ENCODE peak calls at places on chromosomes 1 and 21, in four cellular contexts. Z is IMR-90, A is H9, H is neuronal stem cell. D is an unnamed sample.
A peak's percentile ranks its signal among the peaks of the same experiment; 100 is the strongest.

GRCh38 chr1:206445116-206445515 is 25.2 kb upstream of the IKBKE start:
- DNase-seq in Z (peak; percentile 71), A (no peak), H (no peak), D (no peak)

GRCh38 chr1:19034721-19035120 is 78.2 kb upstream of the IFFO2 start:
- DNase-seq in Z (no peak), A (no peak), H (no peak), D (no peak)

GRCh38 chr1:177620636-177621190 is 349.1 kb downstream of the SEC16B start:
- DNase-seq in Z (peak; percentile 3), A (no peak), H (no peak), D (no peak)

GRCh38 chr1:96515925-96516324 is 205.7 kb upstream of the PTBP2 start:
- DNase-seq in Z (no peak), A (no peak), H (no peak), D (no peak)

GRCh38 chr1:85343213-85343611 is 66.8 kb upstream of the BCL10 start:
- DNase-seq in Z (no peak), A (no peak), H (no peak), D (no peak)

GRCh38 chr1:231636157-231636556 is 9.6 kb downstream of the DISC1 start:
- DNase-seq in Z (peak; percentile 80), A (no peak), H (no peak), D (no peak)

GRCh38 chr1:228148971-228149340 is 774 bp upstream of the GJC2 start:
- DNase-seq in Z (no peak), A (no peak), H (no peak), D (no peak)

GRCh38 chr1:30778979-30779293 is 21.4 kb upstream of the LAPTM5 start:
- DNase-seq in Z (no peak), A (no peak), H (no peak), D (no peak)

GRCh38 chr1:40890771-40891170 is 28.6 kb upstream of the CITED4 start:
- DNase-seq in Z (no peak), A (no peak), H (no peak), D (no peak)

GRCh38 chr1:243718893-243719292 is 131.2 kb downstream of the AKT3 start:
- DNase-seq in Z (peak; percentile 85), A (no peak), H (no peak), D (no peak)

GRCh38 chr1:79293611-79294010 is 287.1 kb upstream of the ADGRL4 start:
- DNase-seq in Z (peak; percentile 37), A (no peak), H (no peak), D (no peak)

GRCh38 chr1:162908780-162909179 is 47.8 kb upstream of the CCDC190 start:
- DNase-seq in Z (peak; percentile 91), A (no peak), H (no peak), D (no peak)

GRCh38 chr1:154935749-154936415 is 637 bp downstream of the PMVK start:
- DNase-seq in Z (no peak), A (no peak), H (no peak), D (no peak)

GRCh38 chr1:116486424-116486823 is 84.4 kb downstream of the CD58 start:
- DNase-seq in Z (peak; percentile 88), A (no peak), H (no peak), D (no peak)

GRCh38 chr1:42335050-42335808 is at the start of gene FOXJ3:
- DNase-seq in Z (peak; percentile 96), A (peak; percentile 95), H (peak; percentile 96), D (peak; percentile 90)

GRCh38 chr1:11157867-11158266 is 31.3 kb upstream of the ANGPTL7 start:
- DNase-seq in Z (peak; percentile 54), A (no peak), H (no peak), D (no peak)

GRCh38 chr1:167711797-167712196 is 10.0 kb upstream of the MPZL1 start:
- DNase-seq in Z (no peak), A (no peak), H (no peak), D (no peak)

GRCh38 chr1:162627662-162628296 is 4.5 kb upstream of the DDR2 start:
- DNase-seq in Z (peak; percentile 53), A (no peak), H (no peak), D (no peak)

GRCh38 chr1:59156526-59157196 is 140.2 kb upstream of the FGGY start:
- DNase-seq in Z (no peak), A (no peak), H (peak; percentile 17), D (no peak)

GRCh38 chr1:116373451-116374339 is 651 bp downstream of the ATP1A1 start:
- DNase-seq in Z (peak; percentile 24), A (peak; percentile 60), H (peak; percentile 71), D (no peak)

GRCh38 chr1:213374369-213374768 is 323.3 kb downstream of the RPS6KC1 start:
- DNase-seq in Z (peak; percentile 32), A (peak; percentile 78), H (peak; percentile 80), D (peak; percentile 39)

GRCh38 chr21:36747815-36748381 is 49.0 kb downstream of the SIM2 start:
- DNase-seq in Z (peak; percentile 34), A (peak; percentile 79), H (peak; percentile 66), D (peak; percentile 93)

GRCh38 chr1:18809953-18810899 is 49.2 kb downstream of the TAS1R2 start:
- DNase-seq in Z (no peak), A (no peak), H (no peak), D (no peak)

GRCh38 chr1:221839794-221840395 is 98.0 kb upstream of the DUSP10 start:
- DNase-seq in Z (peak; percentile 44), A (no peak), H (no peak), D (no peak)

GRCh38 chr1:18707696-18708257 is 77.1 kb downstream of the PAX7 start:
- DNase-seq in Z (no peak), A (no peak), H (no peak), D (no peak)

GRCh38 chr1:93021539-93022134 is 57.4 kb upstream of the MTF2 start:
- DNase-seq in Z (peak; percentile 61), A (no peak), H (no peak), D (no peak)

GRCh38 chr21:42044871-42045495 is 26.1 kb upstream of the UMODL1 start:
- DNase-seq in Z (no peak), A (no peak), H (no peak), D (no peak)
- H2BK15ac ChIP-seq in Z (peak overlapping the region; percentile 72), A (no peak overlapping the region), H (no peak overlapping the region), D (no peak overlapping the region)

GRCh38 chr1:109912214-109912861 is 1.7 kb downstream of the CSF1 start:
- DNase-seq in Z (no peak), A (no peak), H (no peak), D (no peak)
- H2BK15ac ChIP-seq in Z (peak overlapping the region; percentile 28), A (no peak overlapping the region), H (no peak overlapping the region), D (peak overlapping the region; percentile 76)

GRCh38 chr1:57600424-57600823 is 176.6 kb upstream of the DAB1 start:
- DNase-seq in Z (no peak), A (peak; percentile 82), H (no peak), D (peak; percentile 77)
- H2BK15ac ChIP-seq in Z (no peak overlapping the region), A (no peak overlapping the region), H (no peak overlapping the region), D (no peak overlapping the region)

GRCh38 chr1:185049670-185050069 is 4.3 kb downstream of the RNF2 start:
- DNase-seq in Z (no peak), A (no peak), H (no peak), D (no peak)

GRCh38 chr1:185058103-185058502 is 12.7 kb downstream of the RNF2 start:
- DNase-seq in Z (no peak), A (no peak), H (no peak), D (no peak)

GRCh38 chr1:185050823-185051451 is 5.6 kb downstream of the RNF2 start:
- DNase-seq in Z (no peak), A (no peak), H (no peak), D (no peak)

GRCh38 chr1:185054365-185055060 is 9.2 kb downstream of the RNF2 start:
- DNase-seq in Z (no peak), A (peak; percentile 27), H (no peak), D (no peak)

DNA sequence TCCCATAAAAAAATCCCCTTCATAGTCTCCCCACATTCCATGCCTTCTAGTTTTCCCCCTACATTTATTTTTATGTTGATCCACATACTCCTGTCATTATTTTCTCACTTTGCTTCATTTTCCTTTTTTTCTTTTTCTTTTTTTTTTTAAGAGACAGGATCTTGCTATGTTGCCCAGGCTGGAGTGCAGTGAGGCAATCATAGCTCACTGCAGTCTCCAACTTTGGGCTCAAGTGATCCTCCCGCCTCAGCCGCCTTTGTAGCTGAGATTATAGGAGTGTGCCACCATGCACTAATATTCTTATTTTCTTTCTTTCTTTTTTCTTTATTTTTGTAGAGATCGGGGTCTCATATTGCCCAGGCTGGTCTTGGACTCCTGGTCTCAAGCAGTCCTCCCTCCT is 7.8 kb downstream of the RNF2 start:
- DNase-seq in Z (no peak), A (no peak), H (no peak), D (no peak)
- H2BK15ac ChIP-seq in Z (no peak overlapping the region), A (no peak overlapping the region), H (no peak overlapping the region), D (no peak overlapping the region)

DNA sequence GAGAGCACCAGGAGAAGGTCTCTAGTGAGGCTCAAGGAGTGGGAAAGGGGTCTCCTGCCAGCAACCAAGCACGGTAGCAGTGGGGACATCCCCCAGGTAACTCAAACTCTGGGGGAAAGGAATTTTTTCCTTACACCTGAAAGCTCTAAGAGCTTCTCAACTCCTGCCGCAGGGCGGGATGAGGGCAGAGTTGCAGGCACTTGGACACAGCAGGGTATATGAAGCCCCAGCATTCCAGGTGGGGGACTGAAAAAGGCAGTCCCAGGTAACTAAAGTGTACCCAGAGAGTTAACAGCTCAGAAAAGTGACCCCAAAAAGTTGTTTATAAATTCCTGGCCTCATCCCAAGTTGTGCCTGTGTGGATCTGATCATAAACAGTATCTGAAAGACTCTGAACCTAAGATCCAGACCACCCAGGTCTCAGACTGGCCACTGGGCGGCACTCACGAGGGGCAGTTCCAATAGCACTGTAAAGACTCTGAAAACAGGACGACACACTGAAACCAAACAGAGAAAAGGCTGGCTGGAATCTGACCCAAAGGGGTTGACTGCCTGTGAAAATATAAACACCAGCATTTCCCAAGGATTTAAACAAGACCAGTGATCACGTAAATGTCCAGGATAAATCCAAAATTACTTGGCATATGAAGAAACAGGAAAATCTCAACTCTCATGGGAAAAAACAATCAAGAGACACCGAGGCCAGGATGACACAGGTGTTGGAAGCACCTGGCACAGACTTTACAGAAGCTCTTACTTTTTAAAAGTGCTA is 47.5 kb downstream of the HSF2BP start:
- DNase-seq in Z (peak; percentile 95), A (peak; percentile 73), H (peak; percentile 32), D (peak; percentile 75)
- H2BK15ac ChIP-seq in Z (peak overlapping the region; percentile 72), A (no peak overlapping the region), H (no peak overlapping the region), D (no peak overlapping the region)

GRCh38 chr1:224113918-224114786 is at the start of gene FBXO28:
- DNase-seq in Z (peak; percentile 95), A (peak; percentile 97), H (peak; percentile 82), D (peak; percentile 81)
- H2BK15ac ChIP-seq in Z (peak within 1 kb of the TSS; percentile 40), A (no peak within 1 kb of the TSS), H (no peak within 1 kb of the TSS), D (peak within 1 kb of the TSS; percentile 33)

GRCh38 chr1:83905315-83905907 is 93.5 kb downstream of the TTLL7 start:
- DNase-seq in Z (peak; percentile 22), A (no peak), H (no peak), D (no peak)
- H2BK15ac ChIP-seq in Z (no peak overlapping the region), A (no peak overlapping the region), H (no peak overlapping the region), D (no peak overlapping the region)